ENCODE peak calls at places on chromosomes 13 and 19, in ten cellular contexts. H, I, W, P, N, E, M, V, F and B are unnamed samples.

GRCh38 chr13:109652536-109652935 is 133.8 kb downstream of the IRS2 start:
- DNase-seq in N (no peak), W (peak; percentile 97), E (no peak), I (no peak), P (no peak), M (no peak), F (no peak), V (peak; percentile 85), H (no peak), B (no peak)

GRCh38 chr13:83819156-83819555 is 63.1 kb downstream of the SLITRK1 start:
- DNase-seq in N (no peak), W (no peak), H (no peak), I (no peak), M (no peak), E (no peak), F (no peak), V (no peak), P (no peak), B (no peak)

GRCh38 chr13:21171420-21171819 is 4.9 kb downstream of the SKA3 start:
- DNase-seq in E (no peak), F (no peak), H (no peak), W (no peak), I (no peak), N (no peak), V (no peak), M (no peak), P (no peak), B (no peak)

GRCh38 chr19:55319786-55320185 is 5.4 kb downstream of the TMEM150B start:
- DNase-seq in H (no peak), E (no peak), M (peak; percentile 61), W (peak; percentile 53), N (peak; percentile 95), F (no peak), I (no peak), V (no peak), P (no peak), B (no peak)

GRCh38 chr19:1027020-1027952 is 878 bp downstream of the CNN2 start:
- DNase-seq in E (no peak), V (peak; percentile 16), F (peak; percentile 66), N (peak; percentile 72), H (no peak), M (no peak), W (peak; percentile 71), I (no peak), P (no peak), B (no peak)

GRCh38 chr13:112658807-112659206 is 31.0 kb upstream of the ATP11A start:
- DNase-seq in H (no peak), W (no peak), M (no peak), N (peak; percentile 56), F (no peak), P (peak; percentile 41), I (no peak), E (no peak), V (peak; percentile 8), B (no peak)

GRCh38 chr19:42419309-42419708 is 7.9 kb downstream of the LIPE start:
- DNase-seq in N (peak; percentile 37), W (no peak), E (no peak), V (no peak), I (no peak), M (peak; percentile 83), F (no peak), H (no peak), P (no peak), B (no peak)

GRCh38 chr13:33328691-33329090 is 43.1 kb upstream of the STARD13 start:
- DNase-seq in N (no peak), E (no peak), H (no peak), V (peak; percentile 12), F (no peak), W (peak; percentile 50), I (no peak), P (no peak), M (no peak), B (no peak)

GRCh38 chr19:52190679-52191293 is 934 bp downstream of the PPP2R1A start:
- DNase-seq in I (peak; percentile 30), P (no peak), V (peak; percentile 12), E (no peak), M (peak; percentile 64), N (peak; percentile 67), W (peak; percentile 45), H (no peak), F (no peak), B (no peak)

GRCh38 chr19:3304871-3305423 is 61.4 kb upstream of the NFIC start:
- DNase-seq in M (peak; percentile 51), E (no peak), W (peak; percentile 89), N (peak; percentile 91), P (no peak), H (no peak), V (peak; percentile 44), I (peak; percentile 77), F (peak; percentile 85), B (peak; percentile 91)

DNA sequence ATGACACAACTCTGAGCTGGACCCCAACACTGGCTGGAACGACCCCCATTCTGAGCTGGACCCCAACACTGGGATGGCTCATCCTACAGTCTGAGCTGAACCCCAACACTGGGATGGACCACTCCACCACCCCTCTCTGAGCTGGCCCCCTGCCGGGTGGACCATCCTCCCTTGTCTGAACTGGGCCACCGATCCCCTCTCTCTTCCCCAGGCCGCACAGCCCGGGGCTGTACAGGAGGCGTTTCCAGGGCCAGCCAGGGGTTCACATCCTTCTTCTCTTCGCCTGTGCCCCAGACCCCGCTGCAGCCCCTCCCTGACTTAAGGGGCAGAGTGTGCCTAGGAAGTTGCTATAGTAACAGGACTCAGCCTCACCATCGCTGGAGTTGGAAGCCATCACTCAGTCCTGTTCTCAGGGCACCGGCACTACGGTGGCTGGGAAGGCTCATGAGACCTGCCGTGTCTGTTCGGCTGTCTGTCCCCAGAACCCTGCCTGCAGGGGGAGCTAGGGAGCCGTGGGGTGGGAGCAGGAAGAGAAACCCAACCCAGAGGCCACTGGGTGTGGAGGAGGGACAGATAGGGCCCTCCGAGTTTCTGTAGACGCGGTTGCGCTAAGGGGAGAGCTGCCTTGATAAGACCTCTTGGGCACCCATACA is 3.7 kb downstream of the PRKACA start:
- DNase-seq in W (no peak), I (peak; percentile 40), E (no peak), H (no peak), V (no peak), M (no peak), F (no peak), P (no peak), N (peak; percentile 71), B (no peak)
- TF ChIP-seq CTCF in W (peak; percentile 52), I (peak; percentile 68), E (peak; percentile 9), H (no peak), V (peak; percentile 35), M (peak; percentile 38), F (no peak), P (peak; percentile 30), N (peak; percentile 64), B (peak; percentile 34)

DNA sequence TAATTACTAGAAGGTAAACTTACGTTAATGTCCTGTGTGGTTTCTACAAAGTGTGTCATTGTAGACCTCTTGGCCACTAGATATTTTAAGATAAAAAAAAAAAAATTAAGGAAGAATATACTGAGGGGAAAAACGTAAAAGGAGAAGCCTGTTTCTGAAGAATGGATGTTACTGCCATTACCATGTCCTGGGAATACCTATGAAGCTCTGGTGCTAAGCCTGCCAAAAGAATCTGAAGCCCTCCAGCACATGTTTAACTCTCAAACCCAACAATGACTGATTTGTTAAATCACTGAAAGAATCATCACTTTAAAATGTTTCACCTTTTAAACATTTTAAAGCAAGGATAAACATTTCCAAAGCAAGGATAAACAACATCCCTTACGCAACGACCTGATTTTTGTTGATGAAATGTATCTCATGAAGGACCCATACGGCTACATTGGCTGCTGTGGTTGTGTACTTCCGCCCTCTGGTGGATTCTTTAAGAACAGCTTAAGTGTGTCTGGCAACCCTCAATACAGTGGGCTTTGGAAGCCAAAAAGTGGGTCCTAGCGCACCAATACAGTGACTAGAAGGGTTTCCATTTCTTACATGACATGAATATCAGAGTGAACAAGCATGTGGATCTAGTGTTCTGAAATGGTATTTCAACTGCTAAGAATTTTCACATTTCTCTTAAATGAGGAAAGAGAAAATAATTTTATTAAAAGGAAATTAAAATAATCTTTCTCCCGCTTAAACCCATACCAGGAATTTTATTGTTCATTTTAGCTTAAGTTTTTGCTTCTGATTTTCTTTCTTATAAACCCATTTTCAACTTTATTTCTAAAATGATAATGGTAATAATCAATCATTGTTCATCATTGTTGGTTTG is 74.5 kb upstream of the RAP2A start:
- DNase-seq in I (peak; percentile 68), W (peak; percentile 83), F (peak; percentile 57), M (peak; percentile 38), V (peak; percentile 66), E (no peak), N (peak; percentile 84), P (peak; percentile 12), H (no peak), B (no peak)
- TF ChIP-seq CTCF in I (peak; percentile 88), W (peak; percentile 91), F (peak; percentile 75), M (peak; percentile 87), V (peak; percentile 72), E (peak; percentile 87), N (peak; percentile 93), P (peak; percentile 81), H (peak; percentile 83), B (peak; percentile 95)

GRCh38 chr13:41590643-41591042 is 133.3 kb downstream of the RGCC start:
- DNase-seq in V (peak; percentile 96), M (no peak), N (no peak), I (peak; percentile 72), F (no peak), W (no peak), E (no peak), H (no peak), P (no peak), B (no peak)

GRCh38 chr13:41589434-41589833 is 132.1 kb downstream of the RGCC start:
- DNase-seq in F (no peak), N (no peak), V (no peak), E (no peak), W (no peak), H (no peak), P (no peak), M (no peak), I (no peak), B (no peak)

GRCh38 chr13:41590122-41590521 is 132.8 kb downstream of the RGCC start:
- DNase-seq in V (peak; percentile 42), E (no peak), N (no peak), I (peak; percentile 21), H (no peak), P (no peak), F (no peak), W (no peak), M (no peak), B (no peak)

GRCh38 chr13:41588899-41589298 is 131.5 kb downstream of the RGCC start:
- DNase-seq in H (no peak), E (peak; percentile 74), V (peak; percentile 99), W (peak; percentile 21), P (peak; percentile 70), I (peak; percentile 86), N (no peak), F (no peak), M (no peak), B (no peak)

GRCh38 chr13:41587490-41587889 is 130.1 kb downstream of the RGCC start:
- DNase-seq in N (peak; percentile 76), I (no peak), F (peak; percentile 67), E (no peak), M (no peak), V (no peak), W (no peak), P (no peak), H (no peak), B (no peak)
- TF ChIP-seq CTCF in N (peak; percentile 66), I (no peak), F (peak; percentile 60), E (no peak), M (no peak), V (no peak), W (peak; percentile 27), P (no peak), H (no peak), B (no peak)

GRCh38 chr19:31943305-31943704 is 402.1 kb upstream of the ZNF507 start:
- DNase-seq in I (no peak), M (no peak), W (no peak), V (no peak), F (no peak), N (peak; percentile 60), E (no peak), P (no peak), H (no peak), B (no peak)
- TF ChIP-seq CTCF in I (no peak), M (no peak), W (no peak), V (no peak), F (no peak), N (peak; percentile 66), E (no peak), P (no peak), H (no peak), B (no peak)